ENCODE peak calls at places on chromosomes 7 and 10, in nine cellular contexts. One of them, this sample, is unnamed.

GRCh38 chr10:132172091-132173066 is 14.4 kb upstream of the DPYSL4 start:
- DNase-seq in A549: no peak
- DNase-seq in H54: no peak
- DNase-seq in GM12892: no peak
- DNase-seq in ovary: peak; percentile 13
- DNase-seq in stomach: no peak
- DNase-seq in sigmoid colon: no peak
- DNase-seq in thyroid gland: no peak
- DNase-seq in body of pancreas: no peak
- DNase-seq in this sample: no peak

GRCh38 chr7:23394828-23395227 is 75.5 kb downstream of the IGF2BP3 start:
- DNase-seq in A549: no peak
- DNase-seq in H54: no peak
- DNase-seq in GM12892: no peak
- DNase-seq in ovary: no peak
- DNase-seq in stomach: no peak
- DNase-seq in sigmoid colon: no peak
- DNase-seq in thyroid gland: no peak
- DNase-seq in body of pancreas: no peak
- DNase-seq in this sample: no peak

GRCh38 chr10:95208702-95209391 is 14.8 kb downstream of the ACSM6 start:
- DNase-seq in A549: no peak
- DNase-seq in H54: no peak
- DNase-seq in GM12892: no peak
- DNase-seq in ovary: no peak
- DNase-seq in stomach: no peak
- DNase-seq in sigmoid colon: no peak
- DNase-seq in thyroid gland: no peak
- DNase-seq in body of pancreas: no peak
- DNase-seq in this sample: no peak

GRCh38 chr7:14639801-14640200 is 262.8 kb downstream of the DGKB start:
- DNase-seq in A549: no peak
- DNase-seq in H54: no peak
- DNase-seq in GM12892: no peak
- DNase-seq in ovary: no peak
- DNase-seq in stomach: no peak
- DNase-seq in sigmoid colon: no peak
- DNase-seq in thyroid gland: no peak
- DNase-seq in body of pancreas: no peak
- DNase-seq in this sample: no peak

GRCh38 chr10:124605001-124605370 is 139.2 kb downstream of the FAM53B start:
- DNase-seq in A549: no peak
- DNase-seq in H54: no peak
- DNase-seq in GM12892: no peak
- DNase-seq in ovary: no peak
- DNase-seq in stomach: no peak
- DNase-seq in sigmoid colon: no peak
- DNase-seq in thyroid gland: peak; percentile 6
- DNase-seq in body of pancreas: no peak
- DNase-seq in this sample: no peak

GRCh38 chr7:78299088-78299487 is 500.5 kb downstream of the PHTF2 start:
- DNase-seq in A549: no peak
- DNase-seq in H54: no peak
- DNase-seq in GM12892: no peak
- DNase-seq in ovary: no peak
- DNase-seq in stomach: no peak
- DNase-seq in sigmoid colon: no peak
- DNase-seq in thyroid gland: no peak
- DNase-seq in body of pancreas: no peak
- DNase-seq in this sample: no peak

GRCh38 chr7:101952355-101953247 is 135.2 kb downstream of the CUX1 start:
- DNase-seq in A549: no peak
- DNase-seq in H54: peak; percentile 50
- DNase-seq in GM12892: no peak
- DNase-seq in ovary: no peak
- DNase-seq in stomach: no peak
- DNase-seq in sigmoid colon: peak; percentile 78
- DNase-seq in thyroid gland: no peak
- DNase-seq in body of pancreas: no peak
- DNase-seq in this sample: no peak

GRCh38 chr10:28892818-28893547 is 215.7 kb downstream of the BAMBI start:
- DNase-seq in A549: no peak
- DNase-seq in H54: no peak
- DNase-seq in GM12892: no peak
- DNase-seq in ovary: no peak
- DNase-seq in stomach: no peak
- DNase-seq in sigmoid colon: no peak
- DNase-seq in thyroid gland: no peak
- DNase-seq in body of pancreas: no peak
- DNase-seq in this sample: no peak

GRCh38 chr7:149854611-149855367 is 16.6 kb downstream of the ZNF862 start:
- DNase-seq in A549: no peak
- DNase-seq in H54: peak; percentile 55
- DNase-seq in GM12892: no peak
- DNase-seq in ovary: peak; percentile 77
- DNase-seq in stomach: peak; percentile 90
- DNase-seq in sigmoid colon: peak; percentile 86
- DNase-seq in thyroid gland: peak; percentile 97
- DNase-seq in body of pancreas: peak; percentile 92
- DNase-seq in this sample: no peak

GRCh38 chr10:119817991-119818888 is 54.4 kb downstream of the MCMBP start:
- DNase-seq in A549: no peak
- DNase-seq in H54: no peak
- DNase-seq in GM12892: no peak
- DNase-seq in ovary: peak; percentile 91
- DNase-seq in stomach: peak; percentile 29
- DNase-seq in sigmoid colon: peak; percentile 89
- DNase-seq in thyroid gland: peak; percentile 71
- DNase-seq in body of pancreas: peak; percentile 49
- DNase-seq in this sample: peak; percentile 16

DNA sequence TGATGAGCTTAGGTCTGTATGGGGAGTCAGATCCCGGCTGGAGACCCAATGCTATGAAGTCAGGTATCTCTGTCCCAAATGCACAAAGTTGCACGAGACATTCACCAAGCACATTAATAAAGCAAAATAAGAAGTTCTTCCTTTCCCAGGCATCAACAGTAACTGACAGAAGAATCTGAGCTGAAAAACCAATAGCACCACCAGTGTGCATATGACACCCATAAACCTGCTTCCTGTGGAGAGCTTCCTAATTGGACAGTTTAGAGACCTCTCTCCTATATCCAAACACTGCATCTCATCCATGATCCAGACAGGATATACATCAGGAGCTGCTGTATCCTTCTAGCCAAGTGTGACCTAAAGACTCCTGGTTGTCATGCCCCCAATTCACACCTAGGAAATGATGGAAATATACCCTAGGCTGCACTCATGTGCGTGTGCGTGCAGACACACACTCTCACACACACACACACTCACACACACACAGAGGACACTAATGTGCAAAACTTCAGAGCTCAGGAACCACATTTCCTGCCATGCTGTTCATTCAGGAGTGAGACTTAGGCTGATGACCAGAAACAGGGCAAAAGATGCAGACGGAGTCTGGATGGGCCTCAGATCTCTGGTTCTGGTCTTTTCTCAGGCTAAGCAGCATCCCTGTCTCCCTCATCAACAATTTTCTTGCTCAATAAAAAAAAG is 58.0 kb downstream of the MAP3K8 start:
- DNase-seq in A549: no peak
- DNase-seq in H54: no peak
- DNase-seq in GM12892: no peak
- DNase-seq in ovary: no peak
- DNase-seq in stomach: no peak
- DNase-seq in sigmoid colon: no peak
- DNase-seq in thyroid gland: no peak
- DNase-seq in body of pancreas: no peak
- DNase-seq in this sample: no peak
- TF ChIP-seq POLR2A in A549: no peak
- TF ChIP-seq POLR2A in H54: no peak
- TF ChIP-seq POLR2A in GM12892: no peak
- TF ChIP-seq POLR2A in ovary: no peak
- TF ChIP-seq POLR2A in stomach: no peak
- TF ChIP-seq POLR2A in sigmoid colon: no peak
- TF ChIP-seq POLR2A in thyroid gland: no peak
- TF ChIP-seq POLR2A in body of pancreas: no peak
- TF ChIP-seq POLR2A in this sample: no peak

GRCh38 chr10:102642553-102643345 is 1.5 kb upstream of the TRIM8 start:
- DNase-seq in A549: peak; percentile 47
- DNase-seq in H54: no peak
- DNase-seq in GM12892: no peak
- DNase-seq in ovary: peak; percentile 79
- DNase-seq in stomach: peak; percentile 68
- DNase-seq in sigmoid colon: peak; percentile 86
- DNase-seq in thyroid gland: peak; percentile 74
- DNase-seq in body of pancreas: peak; percentile 74
- DNase-seq in this sample: peak; percentile 51
- TF ChIP-seq POLR2A in A549: no peak
- TF ChIP-seq POLR2A in H54: no peak
- TF ChIP-seq POLR2A in GM12892: no peak
- TF ChIP-seq POLR2A in ovary: peak; percentile 68
- TF ChIP-seq POLR2A in stomach: no peak
- TF ChIP-seq POLR2A in sigmoid colon: peak; percentile 67
- TF ChIP-seq POLR2A in thyroid gland: peak; percentile 70
- TF ChIP-seq POLR2A in body of pancreas: peak; percentile 62
- TF ChIP-seq POLR2A in this sample: no peak

GRCh38 chr7:70506463-70506862 is 625.5 kb upstream of the GALNT17 start:
- DNase-seq in A549: no peak
- DNase-seq in H54: no peak
- DNase-seq in GM12892: no peak
- DNase-seq in ovary: no peak
- DNase-seq in stomach: no peak
- DNase-seq in sigmoid colon: no peak
- DNase-seq in thyroid gland: no peak
- DNase-seq in body of pancreas: no peak
- DNase-seq in this sample: no peak
- TF ChIP-seq POLR2A in A549: no peak
- TF ChIP-seq POLR2A in H54: no peak
- TF ChIP-seq POLR2A in GM12892: no peak
- TF ChIP-seq POLR2A in ovary: no peak
- TF ChIP-seq POLR2A in stomach: no peak
- TF ChIP-seq POLR2A in sigmoid colon: no peak
- TF ChIP-seq POLR2A in thyroid gland: no peak
- TF ChIP-seq POLR2A in body of pancreas: no peak
- TF ChIP-seq POLR2A in this sample: no peak

DNA sequence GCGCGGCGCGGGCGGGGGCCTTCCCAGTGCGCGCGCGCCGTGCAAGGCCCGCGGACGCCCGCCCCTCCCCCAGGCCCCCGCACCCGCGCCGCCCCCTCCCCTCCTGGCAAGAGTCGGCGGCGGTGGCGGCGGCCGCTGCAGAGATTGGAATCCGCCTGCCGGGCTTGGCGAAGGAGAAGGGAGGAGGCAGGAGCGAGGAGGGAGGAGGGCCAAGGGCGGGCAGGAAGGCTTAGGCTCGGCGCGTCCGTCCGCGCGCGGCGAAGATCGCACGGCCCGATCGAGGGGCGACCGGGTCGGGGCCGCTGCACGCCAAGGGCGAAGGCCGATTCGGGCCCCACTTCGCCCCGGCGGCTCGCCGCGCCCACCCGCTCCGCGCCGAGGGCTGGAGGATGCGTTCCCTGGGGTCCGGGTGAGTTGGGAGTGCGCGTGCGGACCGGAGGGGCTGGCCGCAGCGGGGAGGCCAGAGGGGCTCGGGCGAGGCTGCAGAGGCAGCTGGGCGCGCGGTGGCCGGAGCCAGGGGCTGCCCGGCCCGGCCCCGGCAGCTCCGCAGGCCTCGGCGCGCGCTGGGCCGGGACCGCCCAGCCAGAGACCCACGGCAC is at the start of gene BMPR1A:
- DNase-seq in A549: peak; percentile 90
- DNase-seq in H54: peak; percentile 86
- DNase-seq in GM12892: peak; percentile 30
- DNase-seq in ovary: no peak
- DNase-seq in stomach: peak; percentile 91
- DNase-seq in sigmoid colon: no peak
- DNase-seq in thyroid gland: peak; percentile 88
- DNase-seq in body of pancreas: peak; percentile 93
- DNase-seq in this sample: no peak
- TF ChIP-seq POLR2A in A549: peak; percentile 65
- TF ChIP-seq POLR2A in H54: peak; percentile 72
- TF ChIP-seq POLR2A in GM12892: no peak
- TF ChIP-seq POLR2A in ovary: no peak
- TF ChIP-seq POLR2A in stomach: no peak
- TF ChIP-seq POLR2A in sigmoid colon: peak; percentile 56
- TF ChIP-seq POLR2A in thyroid gland: peak; percentile 32
- TF ChIP-seq POLR2A in body of pancreas: no peak
- TF ChIP-seq POLR2A in this sample: no peak

This sample was measured in gastrocnemius medialis.